ENCODE peak calls at places on chromosomes 11 and 22, in seven cellular contexts. One of them, this sample, is unnamed.

GRCh38 chr11:102846292-102846691 is 2.9 kb upstream of the MMP3 start:
- DNase-seq in H9: no peak
- DNase-seq in neuronal stem cell: no peak
- DNase-seq in IMR-90: peak
- DNase-seq in H1: no peak
- DNase-seq in mesenchymal stem cell: no peak
- DNase-seq in trophoblast cell: no peak
- DNase-seq in this sample: no peak

GRCh38 chr11:84817998-84818397 is 809.1 kb downstream of the DLG2 start:
- DNase-seq in H9: no peak
- DNase-seq in neuronal stem cell: no peak
- DNase-seq in IMR-90: peak
- DNase-seq in H1: no peak
- DNase-seq in mesenchymal stem cell: no peak
- DNase-seq in trophoblast cell: peak
- DNase-seq in this sample: no peak

GRCh38 chr11:92941676-92942571 is 27.5 kb upstream of the MTNR1B start:
- DNase-seq in H9: no peak
- DNase-seq in neuronal stem cell: peak
- DNase-seq in IMR-90: peak
- DNase-seq in H1: no peak
- DNase-seq in mesenchymal stem cell: peak
- DNase-seq in trophoblast cell: peak
- DNase-seq in this sample: peak

GRCh38 chr11:61378713-61379313 is 13.6 kb upstream of the TMEM216 start:
- DNase-seq in H9: no peak
- DNase-seq in neuronal stem cell: no peak
- DNase-seq in IMR-90: peak
- DNase-seq in H1: no peak
- DNase-seq in mesenchymal stem cell: peak
- DNase-seq in trophoblast cell: peak
- DNase-seq in this sample: no peak

GRCh38 chr11:36265793-36266628 is 23.2 kb downstream of the COMMD9 start:
- DNase-seq in H9: peak
- DNase-seq in neuronal stem cell: peak
- DNase-seq in IMR-90: peak
- DNase-seq in H1: peak
- DNase-seq in mesenchymal stem cell: peak
- DNase-seq in trophoblast cell: peak
- DNase-seq in this sample: peak

GRCh38 chr11:120564573-120565301 is 53.2 kb downstream of the GRIK4 start:
- DNase-seq in H9: peak
- DNase-seq in neuronal stem cell: peak
- DNase-seq in IMR-90: peak
- DNase-seq in H1: no peak
- DNase-seq in mesenchymal stem cell: peak
- DNase-seq in trophoblast cell: peak
- DNase-seq in this sample: peak

GRCh38 chr11:69202511-69203221 is 46.9 kb downstream of the SMIM38 start:
- DNase-seq in H9: no peak
- DNase-seq in neuronal stem cell: no peak
- DNase-seq in IMR-90: no peak
- DNase-seq in H1: no peak
- DNase-seq in mesenchymal stem cell: no peak
- DNase-seq in trophoblast cell: no peak
- DNase-seq in this sample: no peak

GRCh38 chr11:77107950-77108349 is 5.3 kb downstream of the OMP start:
- DNase-seq in H9: no peak
- DNase-seq in neuronal stem cell: no peak
- DNase-seq in IMR-90: peak
- DNase-seq in H1: no peak
- DNase-seq in mesenchymal stem cell: peak
- DNase-seq in trophoblast cell: no peak
- DNase-seq in this sample: no peak

GRCh38 chr22:44567846-44568493 is 69.9 kb upstream of the RTL6 start:
- DNase-seq in H9: peak
- DNase-seq in neuronal stem cell: no peak
- DNase-seq in IMR-90: peak
- DNase-seq in H1: no peak
- DNase-seq in mesenchymal stem cell: peak
- DNase-seq in trophoblast cell: peak
- DNase-seq in this sample: peak

GRCh38 chr11:102111011-102111786 is 952 bp downstream of the YAP1 start:
- DNase-seq in H9: peak
- DNase-seq in neuronal stem cell: peak
- DNase-seq in IMR-90: peak
- DNase-seq in H1: peak
- DNase-seq in mesenchymal stem cell: peak
- DNase-seq in trophoblast cell: peak
- DNase-seq in this sample: peak

GRCh38 chr22:37309221-37310074 is 27.1 kb downstream of the CYTH4 start:
- DNase-seq in H9: no peak
- DNase-seq in neuronal stem cell: no peak
- DNase-seq in IMR-90: no peak
- DNase-seq in H1: no peak
- DNase-seq in mesenchymal stem cell: peak
- DNase-seq in trophoblast cell: no peak
- DNase-seq in this sample: no peak

GRCh38 chr11:57597971-57598830 is 716 bp downstream of the SERPING1 start:
- DNase-seq in H9: peak
- DNase-seq in neuronal stem cell: peak
- DNase-seq in IMR-90: peak
- DNase-seq in H1: peak
- DNase-seq in mesenchymal stem cell: peak
- DNase-seq in trophoblast cell: peak
- DNase-seq in this sample: peak

GRCh38 chr11:18307461-18308139 is 14.3 kb downstream of the HPS5 start:
- DNase-seq in H9: no peak
- DNase-seq in neuronal stem cell: no peak
- DNase-seq in IMR-90: no peak
- DNase-seq in H1: no peak
- DNase-seq in mesenchymal stem cell: no peak
- DNase-seq in trophoblast cell: no peak
- DNase-seq in this sample: no peak

GRCh38 chr11:59960502-59961381 is 3.1 kb upstream of the OOSP4A start:
- DNase-seq in H9: no peak
- DNase-seq in neuronal stem cell: no peak
- DNase-seq in IMR-90: no peak
- DNase-seq in H1: no peak
- DNase-seq in mesenchymal stem cell: no peak
- DNase-seq in trophoblast cell: no peak
- DNase-seq in this sample: peak

GRCh38 chr11:80085563-80085962 is 644.7 kb upstream of the TENM4 start:
- DNase-seq in H9: no peak
- DNase-seq in neuronal stem cell: no peak
- DNase-seq in IMR-90: no peak
- DNase-seq in H1: no peak
- DNase-seq in mesenchymal stem cell: no peak
- DNase-seq in trophoblast cell: no peak
- DNase-seq in this sample: no peak

GRCh38 chr11:115610908-115611307 is 106.7 kb upstream of the CADM1 start:
- DNase-seq in H9: no peak
- DNase-seq in neuronal stem cell: no peak
- DNase-seq in IMR-90: no peak
- DNase-seq in H1: no peak
- DNase-seq in mesenchymal stem cell: no peak
- DNase-seq in trophoblast cell: no peak
- DNase-seq in this sample: no peak

GRCh38 chr11:115501895-115502589 is 2.2 kb downstream of the CADM1 start:
- DNase-seq in H9: no peak
- DNase-seq in neuronal stem cell: peak
- DNase-seq in IMR-90: peak
- DNase-seq in H1: no peak
- DNase-seq in mesenchymal stem cell: peak
- DNase-seq in trophoblast cell: no peak
- DNase-seq in this sample: peak

GRCh38 chr22:39405346-39406085 is 5.9 kb downstream of the TAB1 start:
- DNase-seq in H9: no peak
- DNase-seq in neuronal stem cell: no peak
- DNase-seq in IMR-90: peak
- DNase-seq in H1: no peak
- DNase-seq in mesenchymal stem cell: no peak
- DNase-seq in trophoblast cell: no peak
- DNase-seq in this sample: no peak

GRCh38 chr22:36731916-36732315 is 28.4 kb upstream of the CACNG2 start:
- DNase-seq in H9: peak
- DNase-seq in neuronal stem cell: no peak
- DNase-seq in IMR-90: no peak
- DNase-seq in H1: no peak
- DNase-seq in mesenchymal stem cell: no peak
- DNase-seq in trophoblast cell: no peak
- DNase-seq in this sample: no peak

GRCh38 chr11:42077794-42078193 is 618.3 kb upstream of the LRRC4C start:
- DNase-seq in H9: no peak
- DNase-seq in neuronal stem cell: no peak
- DNase-seq in IMR-90: no peak
- DNase-seq in H1: no peak
- DNase-seq in mesenchymal stem cell: no peak
- DNase-seq in trophoblast cell: no peak
- DNase-seq in this sample: no peak

GRCh38 chr11:72209101-72209500 is 7.5 kb upstream of the FOLR2 start:
- DNase-seq in H9: no peak
- DNase-seq in neuronal stem cell: no peak
- DNase-seq in IMR-90: no peak
- DNase-seq in H1: no peak
- DNase-seq in mesenchymal stem cell: no peak
- DNase-seq in trophoblast cell: no peak
- DNase-seq in this sample: peak

GRCh38 chr22:33006220-33006954 is 51.8 kb downstream of the SYN3 start:
- DNase-seq in H9: no peak
- DNase-seq in neuronal stem cell: no peak
- DNase-seq in IMR-90: no peak
- DNase-seq in H1: no peak
- DNase-seq in mesenchymal stem cell: no peak
- DNase-seq in trophoblast cell: no peak
- DNase-seq in this sample: no peak

GRCh38 chr11:64729851-64730382 is 6.9 kb upstream of the NRXN2 start:
- DNase-seq in H9: peak
- DNase-seq in neuronal stem cell: no peak
- DNase-seq in IMR-90: no peak
- DNase-seq in H1: no peak
- DNase-seq in mesenchymal stem cell: peak
- DNase-seq in trophoblast cell: no peak
- DNase-seq in this sample: peak

GRCh38 chr22:20550851-20551744 is 43.7 kb downstream of the MED15 start:
- DNase-seq in H9: peak
- DNase-seq in neuronal stem cell: no peak
- DNase-seq in IMR-90: peak
- DNase-seq in H1: no peak
- DNase-seq in mesenchymal stem cell: peak
- DNase-seq in trophoblast cell: no peak
- DNase-seq in this sample: no peak

GRCh38 chr11:120612363-120613263 is 101.1 kb downstream of the GRIK4 start:
- DNase-seq in H9: no peak
- DNase-seq in neuronal stem cell: no peak
- DNase-seq in IMR-90: peak
- DNase-seq in H1: no peak
- DNase-seq in mesenchymal stem cell: peak
- DNase-seq in trophoblast cell: no peak
- DNase-seq in this sample: peak

GRCh38 chr22:44407404-44408226 is 90.4 kb downstream of the RTL6 start:
- DNase-seq in H9: peak
- DNase-seq in neuronal stem cell: no peak
- DNase-seq in IMR-90: no peak
- DNase-seq in H1: no peak
- DNase-seq in mesenchymal stem cell: no peak
- DNase-seq in trophoblast cell: no peak
- DNase-seq in this sample: no peak

GRCh38 chr11:26655287-26655686 is 66.6 kb downstream of the SLC5A12 start:
- DNase-seq in H9: no peak
- DNase-seq in neuronal stem cell: no peak
- DNase-seq in IMR-90: no peak
- DNase-seq in H1: no peak
- DNase-seq in mesenchymal stem cell: no peak
- DNase-seq in trophoblast cell: no peak
- DNase-seq in this sample: no peak
- H2BK5ac ChIP-seq in H9: no peak
- H2BK5ac ChIP-seq in neuronal stem cell: no peak
- H2BK5ac ChIP-seq in IMR-90: no peak
- H2BK5ac ChIP-seq in H1: no peak
- H2BK5ac ChIP-seq in mesenchymal stem cell: no peak
- H2BK5ac ChIP-seq in trophoblast cell: no peak
- H2BK5ac ChIP-seq in this sample: no peak

GRCh38 chr11:67398661-67399563 is 2.7 kb downstream of the PPP1CA start:
- DNase-seq in H9: no peak
- DNase-seq in neuronal stem cell: no peak
- DNase-seq in IMR-90: no peak
- DNase-seq in H1: no peak
- DNase-seq in mesenchymal stem cell: no peak
- DNase-seq in trophoblast cell: no peak
- DNase-seq in this sample: no peak
- H3K4me2 ChIP-seq in H9: no peak
- H3K4me2 ChIP-seq in neuronal stem cell: no peak
- H3K4me2 ChIP-seq in IMR-90: no peak
- H3K4me2 ChIP-seq in H1: no peak
- H3K4me2 ChIP-seq in mesenchymal stem cell: no peak
- H3K4me2 ChIP-seq in trophoblast cell: no peak
- H3K4me2 ChIP-seq in this sample: no peak

GRCh38 chr11:43681543-43681942 is 1.0 kb downstream of the HSD17B12 start:
- DNase-seq in H9: no peak
- DNase-seq in neuronal stem cell: no peak
- DNase-seq in IMR-90: peak
- DNase-seq in H1: no peak
- DNase-seq in mesenchymal stem cell: peak
- DNase-seq in trophoblast cell: no peak
- DNase-seq in this sample: peak

GRCh38 chr11:43687120-43687791 is 6.7 kb downstream of the HSD17B12 start:
- DNase-seq in H9: no peak
- DNase-seq in neuronal stem cell: no peak
- DNase-seq in IMR-90: peak
- DNase-seq in H1: no peak
- DNase-seq in mesenchymal stem cell: peak
- DNase-seq in trophoblast cell: no peak
- DNase-seq in this sample: peak

GRCh38 chr11:43689167-43689566 is 8.6 kb downstream of the HSD17B12 start:
- DNase-seq in H9: no peak
- DNase-seq in neuronal stem cell: no peak
- DNase-seq in IMR-90: no peak
- DNase-seq in H1: no peak
- DNase-seq in mesenchymal stem cell: no peak
- DNase-seq in trophoblast cell: no peak
- DNase-seq in this sample: no peak

GRCh38 chr11:43686207-43686606 is 5.7 kb downstream of the HSD17B12 start:
- DNase-seq in H9: no peak
- DNase-seq in neuronal stem cell: no peak
- DNase-seq in IMR-90: no peak
- DNase-seq in H1: no peak
- DNase-seq in mesenchymal stem cell: no peak
- DNase-seq in trophoblast cell: no peak
- DNase-seq in this sample: peak

GRCh38 chr11:43685483-43685882 is 4.9 kb downstream of the HSD17B12 start:
- DNase-seq in H9: no peak
- DNase-seq in neuronal stem cell: no peak
- DNase-seq in IMR-90: no peak
- DNase-seq in H1: no peak
- DNase-seq in mesenchymal stem cell: peak
- DNase-seq in trophoblast cell: no peak
- DNase-seq in this sample: no peak
- H3K27ac ChIP-seq in H9: no peak
- H3K27ac ChIP-seq in neuronal stem cell: no peak
- H3K27ac ChIP-seq in IMR-90: no peak
- H3K27ac ChIP-seq in H1: no peak
- H3K27ac ChIP-seq in mesenchymal stem cell: no peak
- H3K27ac ChIP-seq in trophoblast cell: no peak
- H3K27ac ChIP-seq in this sample: no peak

GRCh38 chr11:65982824-65983588 is 19.0 kb downstream of the EIF1AD start:
- DNase-seq in H9: no peak
- DNase-seq in neuronal stem cell: no peak
- DNase-seq in IMR-90: no peak
- DNase-seq in H1: no peak
- DNase-seq in mesenchymal stem cell: no peak
- DNase-seq in trophoblast cell: no peak
- DNase-seq in this sample: no peak
- H2BK5ac ChIP-seq in H9: no peak
- H2BK5ac ChIP-seq in neuronal stem cell: no peak
- H2BK5ac ChIP-seq in IMR-90: no peak
- H2BK5ac ChIP-seq in H1: no peak
- H2BK5ac ChIP-seq in mesenchymal stem cell: no peak
- H2BK5ac ChIP-seq in trophoblast cell: no peak
- H2BK5ac ChIP-seq in this sample: no peak